ENCODE peak calls at places on chromosomes 11 and 22, in eight cellular contexts. N is memory B cell; T is naive thymus-derived CD4-positive, alpha-beta T cell; E is AG09319; I is renal cortical epithelial cell; M is T-cell; U is IMR-90; S is HEK293T. L is an unnamed sample.

GRCh38 chr22:18987765-18988164 is 51.7 kb upstream of the PRODH start:
- DNase-seq in N (no peak), T (no peak), E (no peak), I (peak; percentile 14), M (no peak), U (no peak), S (peak; percentile 44), L (no peak)

GRCh38 chr11:2700415-2701211 is 819 bp upstream of the KCNQ1OT1 start:
- DNase-seq in N (peak; percentile 30), T (no peak), E (no peak), I (peak; percentile 73), M (no peak), U (no peak), S (peak; percentile 33), L (peak; percentile 72)

GRCh38 chr11:95398437-95399112 is 167.6 kb upstream of the SESN3 start:
- DNase-seq in N (no peak), T (no peak), E (no peak), I (no peak), M (no peak), U (no peak), S (no peak), L (no peak)

GRCh38 chr11:8593935-8594909 is at the start of gene STK33:
- DNase-seq in N (peak; percentile 43), T (no peak), E (no peak), I (peak; percentile 16), M (no peak), U (no peak), S (peak; percentile 78), L (peak; percentile 89)

GRCh38 chr22:22855617-22856308 is 31.9 kb upstream of the IGLL5 start:
- DNase-seq in N (no peak), T (no peak), E (no peak), I (no peak), M (peak; percentile 12), U (no peak), S (peak; percentile 67), L (peak; percentile 61)

GRCh38 chr22:23566716-23567475 is 13.2 kb downstream of the IGLL1 start:
- DNase-seq in N (no peak), T (no peak), E (no peak), I (no peak), M (no peak), U (no peak), S (no peak), L (no peak)

GRCh38 chr11:74471037-74471436 is 3.7 kb upstream of the KCNE3 start:
- DNase-seq in N (no peak), T (no peak), E (no peak), I (no peak), M (no peak), U (no peak), S (no peak), L (no peak)

GRCh38 chr11:58629857-58630256 is 7.4 kb downstream of the CNTF start:
- DNase-seq in N (no peak), T (no peak), E (peak; percentile 39), I (peak; percentile 58), M (no peak), U (peak; percentile 71), S (peak; percentile 34), L (peak; percentile 49)

GRCh38 chr11:61780581-61781162 is 11.7 kb downstream of the TMEM258 start:
- DNase-seq in N (no peak), T (no peak), E (no peak), I (no peak), M (no peak), U (no peak), S (no peak), L (no peak)

GRCh38 chr11:95363710-95364109 is 132.7 kb upstream of the SESN3 start:
- DNase-seq in N (no peak), T (no peak), E (no peak), I (no peak), M (no peak), U (no peak), S (no peak), L (no peak)

GRCh38 chr11:73204711-73205121 is 13.4 kb upstream of the P2RY2 start:
- DNase-seq in N (no peak), T (no peak), E (no peak), I (no peak), M (no peak), U (no peak), S (no peak), L (no peak)

GRCh38 chr11:12827369-12827768 is 153.1 kb downstream of the TEAD1 start:
- DNase-seq in N (no peak), T (no peak), E (no peak), I (no peak), M (no peak), U (no peak), S (no peak), L (no peak)

GRCh38 chr11:70675697-70676374 is 277.5 kb downstream of the CTTN start:
- DNase-seq in N (no peak), T (no peak), E (no peak), I (no peak), M (no peak), U (no peak), S (no peak), L (no peak)

GRCh38 chr11:124892750-124893454 is 4.8 kb downstream of the ROBO4 start:
- DNase-seq in N (peak; percentile 6), T (no peak), E (no peak), I (no peak), M (no peak), U (no peak), S (no peak), L (no peak)

GRCh38 chr11:99432677-99433076 is 411.9 kb downstream of the CNTN5 start:
- DNase-seq in N (no peak), T (no peak), E (no peak), I (no peak), M (no peak), U (no peak), S (no peak), L (no peak)

GRCh38 chr11:19201737-19202605 is at the start of gene CSRP3:
- DNase-seq in N (no peak), T (no peak), E (no peak), I (no peak), M (no peak), U (peak; percentile 31), S (no peak), L (no peak)

GRCh38 chr11:34633990-34634725 is 13.3 kb downstream of the EHF start:
- DNase-seq in N (peak; percentile 13), T (no peak), E (no peak), I (peak; percentile 67), M (no peak), U (peak; percentile 51), S (no peak), L (peak; percentile 25)

GRCh38 chr11:78228467-78228866 is 39.7 kb downstream of the USP35 start:
- DNase-seq in N (no peak), T (no peak), E (no peak), I (peak; percentile 64), M (no peak), U (peak; percentile 55), S (peak; percentile 45), L (peak; percentile 68)

GRCh38 chr22:21009638-21010425 is 5.1 kb upstream of the P2RX6 start:
- DNase-seq in N (no peak), T (peak; percentile 35), E (no peak), I (peak; percentile 61), M (no peak), U (peak; percentile 52), S (no peak), L (no peak)

GRCh38 chr11:133835258-133836075 is 9.8 kb downstream of the SPATA19 start:
- DNase-seq in N (no peak), T (no peak), E (no peak), I (peak; percentile 38), M (no peak), U (peak; percentile 4), S (peak; percentile 71), L (peak; percentile 81)

GRCh38 chr11:47765086-47765485 is 2.1 kb downstream of the FNBP4 start:
- DNase-seq in N (no peak), T (no peak), E (no peak), I (no peak), M (no peak), U (peak; percentile 13), S (no peak), L (no peak)

GRCh38 chr11:70871881-70872280 is 380.5 kb downstream of the SHANK2 start:
- DNase-seq in N (no peak), T (no peak), E (no peak), I (peak; percentile 33), M (no peak), U (peak; percentile 30), S (no peak), L (no peak)

GRCh38 chr11:133921026-133921425 is 35.7 kb downstream of the IGSF9B start:
- DNase-seq in N (no peak), T (no peak), E (no peak), I (no peak), M (no peak), U (no peak), S (no peak), L (no peak)

GRCh38 chr11:64694821-64695365 is 28.1 kb downstream of the NRXN2 start:
- DNase-seq in N (no peak), T (no peak), E (no peak), I (peak; percentile 27), M (no peak), U (no peak), S (no peak), L (no peak)

GRCh38 chr11:27171391-27171790 is 130.8 kb downstream of the BBOX1 start:
- DNase-seq in N (no peak), T (no peak), E (no peak), I (no peak), M (no peak), U (peak; percentile 20), S (no peak), L (no peak)

L was measured in GM20000.